ENCODE peak calls at places on chromosomes 4 and X, in ten cellular contexts. L is thoracic aorta; F is fibroblast of lung; T is CD8-positive, alpha-beta T cell; G is adipocyte; Q is AG09309; X is cardiac fibroblast; V is mesenchymal stem cell; K is keratinocyte; C is dorsolateral prefrontal cortex. J is an unnamed sample.
A peak's percentile ranks its signal among the peaks of the same experiment; 100 is the strongest.

GRCh38 chr4:955931-956381 is 17.4 kb downstream of the DGKQ start:
- DNase-seq in L (no peak), F (no peak), T (no peak), G (no peak), Q (no peak), X (no peak), V (no peak), K (no peak), C (no peak), J (no peak)

GRCh38 chr4:110163327-110164070 is 34.9 kb downstream of the ELOVL6 start:
- DNase-seq in L (no peak), F (peak; percentile 92), T (no peak), G (peak; percentile 58), Q (peak; percentile 80), X (peak; percentile 73), V (peak; percentile 70), K (peak; percentile 56), C (no peak), J (peak; percentile 79)

GRCh38 chrX:19440713-19441112 is 74.6 kb downstream of the MAP3K15 start:
- DNase-seq in L (no peak), F (peak; percentile 47), T (no peak), G (no peak), Q (no peak), X (peak; percentile 65), V (peak; percentile 26), K (no peak), C (no peak), J (peak; percentile 38)

GRCh38 chrX:46165411-46165810 is 379.8 kb downstream of the ZNF674 start:
- DNase-seq in L (no peak), F (peak; percentile 90), T (no peak), G (peak; percentile 51), Q (peak; percentile 27), X (peak; percentile 11), V (no peak), K (no peak), C (no peak), J (no peak)

GRCh38 chr4:34202154-34202553 is 2042.2 kb downstream of the ARAP2 start:
- DNase-seq in L (no peak), F (no peak), T (no peak), G (no peak), Q (no peak), X (no peak), V (no peak), K (no peak), C (no peak), J (no peak)

GRCh38 chrX:16946971-16947562 is 609 bp downstream of the REPS2 start:
- DNase-seq in L (no peak), F (no peak), T (no peak), G (no peak), Q (no peak), X (no peak), V (no peak), K (no peak), C (no peak), J (no peak)

GRCh38 chr4:144645621-144646522 is at the start of gene HHIP:
- DNase-seq in L (no peak), F (peak; percentile 78), T (no peak), G (peak; percentile 85), Q (no peak), X (peak; percentile 83), V (peak; percentile 47), K (no peak), C (peak; percentile 73), J (peak; percentile 45)

GRCh38 chr4:182920676-182921075 is 3.5 kb upstream of the DCTD start:
- DNase-seq in L (no peak), F (no peak), T (no peak), G (no peak), Q (no peak), X (no peak), V (no peak), K (no peak), C (no peak), J (no peak)

GRCh38 chr4:123096038-123096437 is 173.6 kb upstream of the NUDT6 start:
- DNase-seq in L (no peak), F (no peak), T (no peak), G (peak; percentile 6), Q (no peak), X (peak; percentile 36), V (peak; percentile 30), K (no peak), C (no peak), J (peak; percentile 31)

GRCh38 chrX:104285201-104285600 is 30.5 kb upstream of the ESX1 start:
- DNase-seq in L (no peak), F (peak; percentile 54), T (no peak), G (no peak), Q (no peak), X (no peak), V (no peak), K (no peak), C (no peak), J (no peak)

GRCh38 chr4:38693531-38693930 is 29.5 kb downstream of the KLF3 start:
- DNase-seq in L (no peak), F (no peak), T (no peak), G (no peak), Q (no peak), X (no peak), V (no peak), K (no peak), C (no peak), J (no peak)

GRCh38 chrX:107677501-107677901 is 49.2 kb downstream of the PRPS1 start:
- DNase-seq in L (no peak), F (peak; percentile 47), T (no peak), G (peak; percentile 44), Q (no peak), X (peak; percentile 39), V (peak; percentile 83), K (no peak), C (no peak), J (peak; percentile 58)
- H3K4me3 ChIP-seq in L (peak overlapping the region; percentile 82), F (no peak overlapping the region), T (peak overlapping the region; percentile 78), G (peak overlapping the region; percentile 57), Q (no peak overlapping the region), X (no peak overlapping the region), V (no peak overlapping the region), K (peak overlapping the region; percentile 22), C (no peak overlapping the region), J (no peak overlapping the region)

GRCh38 chr4:137531951-137532868 is at the start of gene PCDH18:
- DNase-seq in L (peak; percentile 85), F (peak; percentile 97), T (no peak), G (peak; percentile 99), Q (peak; percentile 92), X (peak; percentile 99), V (peak; percentile 97), K (no peak), C (peak; percentile 69), J (peak; percentile 99)

GRCh38 chr4:137534516-137534915 is 2.2 kb upstream of the PCDH18 start:
- DNase-seq in L (no peak), F (peak; percentile 11), T (no peak), G (peak; percentile 55), Q (no peak), X (peak; percentile 65), V (no peak), K (no peak), C (no peak), J (no peak)

GRCh38 chr4:137533855-137534254 is 1.6 kb upstream of the PCDH18 start:
- DNase-seq in L (no peak), F (no peak), T (no peak), G (peak; percentile 36), Q (no peak), X (no peak), V (no peak), K (no peak), C (no peak), J (no peak)

GRCh38 chr4:137531121-137531520 is 1.2 kb downstream of the PCDH18 start:
- DNase-seq in L (no peak), F (peak; percentile 30), T (no peak), G (peak; percentile 89), Q (no peak), X (peak; percentile 72), V (peak; percentile 58), K (no peak), C (no peak), J (peak; percentile 67)

DNA sequence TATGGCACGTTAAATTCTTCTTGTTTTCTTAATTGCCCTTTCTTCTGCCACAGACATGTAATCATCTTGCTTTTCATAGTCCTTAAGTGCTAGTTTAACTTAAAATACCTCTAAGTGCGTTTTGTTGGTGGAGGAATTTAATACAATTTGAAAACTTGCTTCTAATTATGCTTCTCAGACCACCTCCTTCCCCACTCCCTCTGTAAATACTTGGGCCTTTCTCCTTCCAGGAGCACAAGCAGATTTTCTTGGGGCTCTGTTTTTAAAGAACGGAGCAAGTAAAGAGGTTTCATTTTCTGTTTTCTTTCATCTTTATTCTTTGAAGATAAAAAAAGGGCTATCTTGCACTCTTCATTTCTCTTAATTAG is 559 bp upstream of the PCDH18 start:
- DNase-seq in L (no peak), F (peak; percentile 35), T (no peak), G (peak; percentile 65), Q (no peak), X (peak; percentile 48), V (peak; percentile 64), K (no peak), C (no peak), J (peak; percentile 66)
- H3K4me3 ChIP-seq in L (peak overlapping the region; percentile 81), F (peak overlapping the region; percentile 18), T (peak overlapping the region; percentile 29), G (peak overlapping the region; percentile 97), Q (peak overlapping the region; percentile 66), X (peak overlapping the region; percentile 74), V (no peak overlapping the region), K (no peak overlapping the region), C (peak overlapping the region; percentile 69), J (peak overlapping the region; percentile 76)

DNA sequence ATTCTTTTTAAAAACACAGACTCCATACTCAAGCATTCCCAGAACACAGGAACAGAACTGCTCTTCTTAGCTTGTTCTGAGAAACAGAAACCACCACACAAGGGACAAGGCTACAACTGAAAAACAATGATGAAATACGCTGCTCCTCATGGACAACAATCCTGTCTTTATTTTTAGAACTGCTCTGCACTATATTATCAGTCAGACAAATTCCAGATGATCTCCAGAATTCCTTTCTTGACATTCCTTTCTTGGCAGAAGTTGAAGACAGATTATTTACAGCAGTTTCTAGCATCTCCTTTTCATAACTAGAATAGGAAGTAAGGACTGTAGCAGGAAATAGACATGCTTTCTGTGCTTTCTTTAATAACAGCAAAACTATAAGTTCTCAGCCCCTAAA is 36.1 kb downstream of the ANTXR2 start:
- DNase-seq in L (no peak), F (peak; percentile 79), T (no peak), G (peak; percentile 90), Q (peak; percentile 66), X (peak; percentile 96), V (peak; percentile 88), K (no peak), C (no peak), J (peak; percentile 94)
- H3K4me3 ChIP-seq in L (peak overlapping the region; percentile 12), F (no peak overlapping the region), T (no peak overlapping the region), G (peak overlapping the region; percentile 57), Q (no peak overlapping the region), X (no peak overlapping the region), V (no peak overlapping the region), K (no peak overlapping the region), C (no peak overlapping the region), J (peak overlapping the region; percentile 33)

DNA sequence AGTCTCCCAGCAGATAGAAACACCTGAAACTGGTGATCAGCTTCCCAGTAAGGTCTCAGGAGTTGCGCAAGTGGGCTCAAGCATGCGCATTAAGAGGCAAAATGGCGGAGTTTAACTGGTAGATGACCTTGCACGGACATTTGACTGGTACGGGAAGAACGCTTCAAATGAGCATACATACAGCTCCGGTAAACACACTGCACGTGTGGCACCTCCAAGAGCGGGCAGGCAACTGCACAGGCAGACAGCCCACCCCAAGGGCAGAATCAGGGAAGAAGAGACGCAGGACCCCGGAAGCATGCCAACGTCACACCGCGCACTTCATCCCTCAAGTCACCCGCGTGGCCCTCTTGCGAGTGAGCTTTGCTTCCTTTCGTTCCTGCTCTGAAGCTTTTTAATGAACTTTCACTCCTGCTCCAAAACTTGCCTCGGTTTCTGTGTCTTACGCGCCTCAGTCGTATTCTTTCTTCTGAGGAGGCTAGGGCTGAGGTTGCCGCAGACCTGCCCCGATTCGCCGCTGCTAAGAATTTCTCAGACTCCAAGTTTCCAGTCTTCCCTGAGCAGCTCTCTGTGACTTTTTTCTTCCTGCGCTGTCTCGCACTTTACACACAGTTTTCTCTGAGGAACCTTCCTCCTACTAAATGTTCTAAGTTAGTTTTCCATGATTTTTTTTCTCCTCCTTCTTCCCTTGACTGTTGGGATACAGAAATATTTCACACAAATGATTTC is 180.7 kb upstream of the ZFP42 start:
- DNase-seq in L (no peak), F (peak; percentile 4), T (no peak), G (no peak), Q (no peak), X (peak; percentile 32), V (no peak), K (no peak), C (no peak), J (peak; percentile 43)
- H3K4me3 ChIP-seq in L (peak overlapping the region; percentile 39), F (peak overlapping the region; percentile 34), T (no peak overlapping the region), G (peak overlapping the region; percentile 74), Q (no peak overlapping the region), X (peak overlapping the region; percentile 43), V (no peak overlapping the region), K (no peak overlapping the region), C (peak overlapping the region; percentile 37), J (peak overlapping the region; percentile 64)